ENCODE peak calls at places on chromosomes 11 and 22, in seven cellular contexts. Y, T, Z, O, U, C and N are unnamed samples.

GRCh38 chr22:45112136-45112879 is 51.4 kb upstream of the NUP50 start:
- DNase-seq in Y (no peak), T (peak), Z (no peak), O (no peak), U (no peak), C (peak), N (no peak)

GRCh38 chr11:13120691-13121090 is 111.6 kb downstream of the RASSF10 start:
- DNase-seq in Y (no peak), T (peak), Z (no peak), O (no peak), U (no peak), C (peak), N (no peak)

GRCh38 chr22:36765131-36765942 is 10.6 kb downstream of the IFT27 start:
- DNase-seq in Y (no peak), T (no peak), Z (no peak), O (no peak), U (no peak), C (no peak), N (no peak)

GRCh38 chr11:5666396-5666780 is 18.5 kb downstream of the TRIM5 start:
- DNase-seq in Y (no peak), T (no peak), Z (no peak), O (no peak), U (no peak), C (peak), N (no peak)

GRCh38 chr11:23320131-23320530 is 459.9 kb upstream of the CCDC179 start:
- DNase-seq in Y (no peak), T (no peak), Z (no peak), O (no peak), U (no peak), C (no peak), N (no peak)

GRCh38 chr11:131633978-131634377 is 263.6 kb downstream of the NTM start:
- DNase-seq in Y (no peak), T (no peak), Z (no peak), O (no peak), U (no peak), C (no peak), N (no peak)

GRCh38 chr22:16961477-16962186 is 46.4 kb downstream of the GAB4 start:
- DNase-seq in Y (no peak), T (no peak), Z (no peak), O (no peak), U (no peak), C (no peak), N (no peak)

GRCh38 chr22:30314918-30315317 is 11.8 kb downstream of the TBC1D10A start:
- DNase-seq in Y (no peak), T (peak), Z (no peak), O (no peak), U (no peak), C (no peak), N (no peak)

GRCh38 chr11:78943841-78944240 is 369.2 kb upstream of the NARS2 start:
- DNase-seq in Y (no peak), T (no peak), Z (no peak), O (no peak), U (no peak), C (no peak), N (no peak)

GRCh38 chr11:15819679-15820286 is 536.6 kb downstream of the SOX6 start:
- DNase-seq in Y (peak), T (peak), Z (peak), O (peak), U (peak), C (peak), N (no peak)

GRCh38 chr11:117851091-117851490 is 25.4 kb downstream of the FXYD6 start:
- DNase-seq in Y (no peak), T (no peak), Z (no peak), O (no peak), U (no peak), C (peak), N (no peak)

GRCh38 chr11:75582935-75583709 is 21.1 kb downstream of the SERPINH1 start:
- DNase-seq in Y (peak), T (no peak), Z (peak), O (no peak), U (no peak), C (peak), N (peak)

GRCh38 chr11:130631119-130631518 is 182.7 kb downstream of the ADAMTS15 start:
- DNase-seq in Y (peak), T (peak), Z (no peak), O (no peak), U (peak), C (peak), N (no peak)

GRCh38 chr11:33912405-33913361 is 20.8 kb upstream of the LMO2 start:
- DNase-seq in Y (peak), T (peak), Z (no peak), O (no peak), U (peak), C (peak), N (no peak)

GRCh38 chr11:12857572-12857971 is 151.5 kb upstream of the RASSF10 start:
- DNase-seq in Y (no peak), T (no peak), Z (no peak), O (no peak), U (no peak), C (no peak), N (no peak)

GRCh38 chr11:63709336-63709735 is 28.0 kb downstream of the RTN3 start:
- DNase-seq in Y (no peak), T (no peak), Z (no peak), O (no peak), U (no peak), C (no peak), N (no peak)

GRCh38 chr22:28817919-28818859 is 17.8 kb upstream of the XBP1 start:
- DNase-seq in Y (no peak), T (no peak), Z (no peak), O (peak), U (no peak), C (no peak), N (no peak)

GRCh38 chr11:120912504-120912903 is 111.4 kb upstream of the TBCEL start:
- DNase-seq in Y (peak), T (peak), Z (no peak), O (peak), U (peak), C (peak), N (no peak)

GRCh38 chr11:64566042-64566914 is 24.7 kb upstream of the SLC22A12 start:
- DNase-seq in Y (peak), T (peak), Z (no peak), O (peak), U (peak), C (peak), N (no peak)

GRCh38 chr11:81887671-81888070 is 846.0 kb downstream of the FAM181B start:
- DNase-seq in Y (no peak), T (no peak), Z (no peak), O (no peak), U (no peak), C (no peak), N (no peak)

GRCh38 chr22:29270475-29271271 is 2.6 kb downstream of the EWSR1 start:
- DNase-seq in Y (no peak), T (peak), Z (no peak), O (peak), U (no peak), C (peak), N (no peak)

GRCh38 chr11:16081756-16082531 is 274.4 kb downstream of the SOX6 start:
- DNase-seq in Y (no peak), T (no peak), Z (no peak), O (no peak), U (no peak), C (no peak), N (no peak)

GRCh38 chr11:96426356-96427103 is 36.7 kb downstream of the JRKL start:
- DNase-seq in Y (peak), T (peak), Z (no peak), O (peak), U (peak), C (no peak), N (peak)

GRCh38 chr11:123144707-123145106 is 50.3 kb downstream of the CLMP start:
- DNase-seq in Y (no peak), T (no peak), Z (no peak), O (no peak), U (no peak), C (no peak), N (no peak)

GRCh38 chr22:47561766-47562165 is 799.3 kb downstream of the TBC1D22A start:
- DNase-seq in Y (no peak), T (no peak), Z (no peak), O (no peak), U (no peak), C (no peak), N (no peak)

GRCh38 chr11:131837562-131837961 is 467.1 kb downstream of the NTM start:
- DNase-seq in Y (no peak), T (no peak), Z (no peak), O (no peak), U (no peak), C (no peak), N (no peak)

GRCh38 chr22:43777204-43777671 is 34.9 kb downstream of the EFCAB6 start:
- DNase-seq in Y (no peak), T (peak), Z (no peak), O (no peak), U (no peak), C (peak), N (no peak)

DNA sequence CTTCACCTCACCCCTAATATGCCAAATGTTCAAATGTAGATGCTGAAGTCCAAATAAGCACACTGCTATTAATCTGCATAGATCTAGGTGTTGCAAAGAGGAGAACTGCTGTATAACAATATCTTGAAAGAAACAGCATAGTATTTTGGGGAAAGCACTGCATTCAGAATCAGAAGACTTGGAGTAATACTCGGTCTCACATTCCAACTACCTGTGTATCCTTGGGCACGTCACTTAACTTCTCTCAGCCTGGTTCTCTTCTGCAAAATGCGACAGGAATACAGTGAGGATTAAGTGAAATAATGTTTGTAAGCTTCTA is 332 bp upstream of the HMGXB4 start:
- DNase-seq in Y (no peak), T (no peak), Z (no peak), O (no peak), U (no peak), C (no peak), N (no peak)
- H3K27ac ChIP-seq in Y (peak), T (peak), Z (peak), O (peak), U (peak), C (no peak), N (peak)

DNA sequence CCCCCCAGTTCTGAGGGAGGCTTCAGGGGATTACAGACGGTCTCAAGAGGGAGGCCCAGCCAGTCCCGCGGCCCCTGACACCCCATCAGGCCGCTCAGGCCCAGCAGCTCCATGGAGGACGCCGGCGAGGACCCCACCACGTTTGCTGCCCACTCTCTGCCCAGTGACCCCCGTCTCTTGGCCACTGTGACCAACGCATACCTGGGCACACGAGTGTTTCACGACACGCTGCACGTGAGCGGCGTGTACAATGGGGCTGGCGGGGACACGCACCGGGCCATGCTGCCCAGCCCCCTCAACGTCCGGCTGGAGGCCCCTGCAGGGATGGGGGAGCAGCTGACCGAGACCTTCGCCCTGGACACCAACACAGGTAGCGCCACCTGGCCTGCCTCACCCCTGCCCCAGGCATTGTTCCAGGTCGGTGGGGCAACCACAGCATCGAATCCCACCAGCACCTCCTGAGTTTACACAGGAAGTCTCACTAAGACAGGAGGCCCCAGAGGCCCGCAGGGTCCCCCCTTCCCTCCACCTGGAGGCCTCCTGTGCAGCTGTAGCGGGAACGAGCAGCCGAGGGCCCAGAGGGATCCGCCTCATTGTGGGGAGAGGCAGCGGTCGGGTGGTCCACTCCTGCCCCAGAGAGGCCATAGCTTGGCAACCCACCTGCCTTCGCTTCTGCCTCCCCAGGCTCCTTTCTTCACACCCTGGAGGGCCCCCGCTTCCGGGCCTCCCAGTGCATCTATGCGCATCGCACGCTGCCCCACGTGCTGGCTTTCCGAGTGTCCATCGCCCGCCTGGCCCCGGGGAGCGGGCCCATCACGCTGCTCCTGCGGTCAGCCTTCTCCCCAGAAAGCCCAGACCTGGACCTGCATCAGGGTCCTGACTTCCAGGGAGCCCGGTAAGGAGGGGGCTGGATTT is 1.0 kb downstream of the PGGHG start:
- DNase-seq in Y (no peak), T (no peak), Z (peak), O (no peak), U (no peak), C (no peak), N (no peak)
- H3K4me3 ChIP-seq in Y (peak), T (no peak), Z (peak), O (no peak), U (peak), C (peak), N (peak)

DNA sequence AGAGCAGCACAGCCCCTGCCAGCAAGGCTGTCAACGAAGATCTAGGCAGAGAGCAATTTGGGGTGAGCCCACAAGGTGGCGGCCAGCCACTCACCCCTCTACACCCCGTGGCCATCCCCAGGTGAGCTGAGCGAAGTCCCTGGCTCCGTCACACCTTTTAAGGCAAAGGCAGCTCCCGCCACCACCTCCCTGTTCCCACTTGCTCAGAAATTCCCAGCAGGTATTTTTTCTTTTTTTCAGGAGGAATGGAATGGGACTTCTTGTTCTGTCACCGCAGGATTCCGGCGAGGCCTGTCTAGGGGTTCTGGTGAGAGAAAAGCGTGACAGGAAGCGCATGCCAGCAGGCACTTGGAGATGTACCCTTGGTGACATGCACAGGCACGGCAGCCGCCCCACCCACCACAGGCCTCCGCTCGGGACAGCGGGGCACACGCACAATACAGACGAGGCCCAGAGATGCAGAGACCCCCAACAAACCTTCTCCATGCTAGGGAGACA is 10.0 kb downstream of the RPL3 start:
- DNase-seq in Y (no peak), T (peak), Z (no peak), O (no peak), U (no peak), C (peak), N (no peak)
- H3K27ac ChIP-seq in Y (peak), T (peak), Z (peak), O (no peak), U (peak), C (peak), N (no peak)

DNA sequence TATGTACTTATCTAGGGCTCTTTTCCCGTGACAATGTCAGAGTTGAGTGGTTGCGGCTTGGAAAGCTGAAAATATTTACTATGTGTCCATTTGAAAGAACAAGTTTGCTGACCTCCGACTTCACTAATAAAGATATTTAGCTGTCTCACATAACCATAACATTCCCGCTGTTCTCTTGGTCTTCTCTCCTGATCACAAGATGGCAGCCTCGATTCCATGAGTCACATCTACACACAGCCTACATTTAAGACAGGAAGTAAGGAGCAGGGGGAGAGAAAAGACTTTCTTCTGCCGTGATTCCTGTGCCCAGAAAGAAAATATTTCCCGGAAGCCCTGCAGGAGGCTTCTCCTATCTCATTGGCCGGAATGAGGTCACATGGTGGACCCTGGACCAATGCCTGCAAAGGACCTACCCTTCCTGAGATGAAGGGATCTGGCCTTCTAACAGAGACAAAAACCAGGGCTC is 47.4 kb upstream of the SYT13 start:
- DNase-seq in Y (peak), T (no peak), Z (peak), O (peak), U (peak), C (peak), N (no peak)
- H3K4me3 ChIP-seq in Y (no peak), T (no peak), Z (peak), O (no peak), U (no peak), C (no peak), N (no peak)

GRCh38 chr22:40418366-40419201 is 48.2 kb downstream of the SGSM3 start:
- DNase-seq in Y (no peak), T (no peak), Z (peak), O (no peak), U (no peak), C (no peak), N (no peak)
- H3K27ac ChIP-seq in Y (no peak), T (no peak), Z (no peak), O (no peak), U (no peak), C (no peak), N (peak)

DNA sequence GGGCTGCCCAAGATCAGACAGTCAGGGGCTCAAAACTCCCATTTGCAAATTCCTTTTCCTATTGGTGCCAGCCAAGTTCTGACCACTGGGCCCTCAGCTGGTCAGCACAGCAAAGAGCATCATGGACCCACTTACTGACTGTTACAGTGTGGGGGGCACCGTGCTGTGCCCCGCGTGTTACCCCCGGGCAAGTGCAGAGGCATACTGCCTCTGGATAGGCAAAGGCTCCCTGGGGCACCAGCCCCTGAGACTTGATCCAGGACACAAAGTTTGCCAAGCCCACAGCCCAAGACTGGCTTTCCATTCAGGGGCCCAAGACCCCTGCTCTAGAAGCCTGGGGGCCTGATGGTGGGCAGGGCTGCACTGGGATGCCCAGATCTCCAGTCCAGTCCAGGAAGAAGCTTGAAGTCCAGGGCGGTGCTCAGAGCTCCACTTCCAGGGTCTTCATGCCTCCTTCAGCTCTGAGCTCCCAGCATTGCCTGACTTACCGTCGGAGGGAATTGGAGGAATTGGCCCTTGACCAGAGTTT is 6.6 kb downstream of the LRRC32 start:
- DNase-seq in Y (no peak), T (no peak), Z (no peak), O (no peak), U (no peak), C (no peak), N (no peak)
- H3K4me3 ChIP-seq in Y (no peak), T (no peak), Z (no peak), O (no peak), U (no peak), C (no peak), N (no peak)

DNA sequence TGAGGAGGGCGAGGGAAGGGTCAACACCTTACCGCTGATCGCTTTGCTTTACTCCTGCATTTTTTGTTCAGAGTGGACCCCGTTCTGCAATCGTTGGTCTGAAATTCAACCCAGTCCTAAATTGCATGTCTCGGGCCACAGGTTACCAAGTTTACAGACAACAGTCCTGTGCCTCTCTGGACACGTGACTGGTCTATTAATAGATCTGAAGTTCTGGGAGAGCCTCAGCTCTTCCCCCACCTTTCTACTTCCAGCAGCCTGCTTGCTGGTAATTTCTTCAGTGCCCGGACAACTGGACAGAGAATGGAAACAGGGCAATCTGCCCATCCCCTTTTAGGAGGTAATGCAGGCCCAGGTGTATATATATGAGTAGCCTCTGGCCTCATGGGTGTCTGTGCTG is 74.2 kb downstream of the STIM1 start:
- DNase-seq in Y (no peak), T (no peak), Z (no peak), O (no peak), U (no peak), C (no peak), N (no peak)
- H3K27ac ChIP-seq in Y (no peak), T (no peak), Z (no peak), O (no peak), U (no peak), C (no peak), N (no peak)